ENCODE peak calls at places on chromosomes 16 and 17, in ten cellular contexts. U is CD4-positive, CD25-positive, alpha-beta regulatory T cell; I is heart left ventricle; A is choroid plexus epithelial cell; F is cardiac fibroblast; Z is right cardiac atrium; O is K562; L is OCI-LY7; V is left ventricle myocardium inferior; R is cardiac muscle cell. B is an unnamed sample.

GRCh38 chr17:82281502-82282238 is 8.2 kb upstream of the CSNK1D start:
- DNase-seq in Z (no peak), O (no peak), A (no peak), L (no peak), F (peak), U (no peak), R (no peak), I (no peak), V (no peak), B (no peak)

GRCh38 chr16:81567987-81568748 is 123.6 kb downstream of the CMIP start:
- DNase-seq in Z (peak), R (peak), F (peak), O (no peak), U (no peak), V (no peak), A (peak), I (peak), L (no peak), B (no peak)

GRCh38 chr17:82900741-82901140 is 60.9 kb upstream of the ZNF750 start:
- DNase-seq in Z (no peak), O (no peak), I (no peak), V (no peak), F (no peak), R (no peak), A (peak), U (no peak), L (no peak), B (no peak)

GRCh38 chr17:57369509-57369945 is 113.2 kb downstream of the MSI2 start:
- DNase-seq in L (no peak), Z (no peak), A (peak), R (peak), V (no peak), O (no peak), U (no peak), I (no peak), F (peak), B (no peak)

GRCh38 chr16:57721765-57722499 is 13.6 kb upstream of the KATNB1 start:
- DNase-seq in U (no peak), I (no peak), Z (no peak), L (no peak), R (no peak), A (no peak), F (no peak), O (no peak), V (no peak), B (no peak)

GRCh38 chr16:30656974-30657865 is 1.0 kb upstream of the FBRS start:
- DNase-seq in R (no peak), L (no peak), O (no peak), I (no peak), A (no peak), V (no peak), Z (no peak), F (no peak), U (no peak), B (no peak)

GRCh38 chr17:45108595-45109521 is 23.5 kb downstream of the PLCD3 start:
- DNase-seq in I (no peak), L (no peak), Z (no peak), A (no peak), R (no peak), O (no peak), V (no peak), U (no peak), F (no peak), B (no peak)

GRCh38 chr16:50857881-50858280 is 116.0 kb downstream of the CYLD start:
- DNase-seq in O (no peak), R (no peak), I (no peak), L (no peak), F (no peak), V (no peak), A (no peak), Z (no peak), U (no peak), B (no peak)

GRCh38 chr17:72516772-72517399 is 396.1 kb downstream of the SOX9 start:
- DNase-seq in I (peak), L (no peak), F (peak), Z (peak), O (no peak), A (peak), R (peak), U (no peak), V (no peak), B (no peak)

GRCh38 chr16:22397459-22397858 is 23.0 kb upstream of the CDR2 start:
- DNase-seq in O (no peak), U (no peak), F (peak), R (peak), L (no peak), Z (no peak), A (peak), I (no peak), V (no peak), B (no peak)

GRCh38 chr17:50556803-50557202 is 3.7 kb upstream of the CACNA1G start:
- DNase-seq in R (no peak), L (no peak), Z (peak), V (peak), F (no peak), O (no peak), U (no peak), I (peak), A (no peak), B (no peak)

GRCh38 chr16:79009911-79010310 is 590.6 kb downstream of the MAF start:
- DNase-seq in U (no peak), V (no peak), Z (no peak), F (no peak), R (no peak), A (no peak), I (no peak), L (no peak), O (no peak), B (no peak)

GRCh38 chr17:8935194-8935593 is 30.3 kb downstream of the PIK3R5 start:
- DNase-seq in V (no peak), F (no peak), U (no peak), Z (no peak), O (no peak), L (no peak), A (no peak), R (peak), I (no peak), B (no peak)

GRCh38 chr16:57633383-57634064 is 5.1 kb downstream of the ADGRG1 start:
- DNase-seq in R (no peak), O (no peak), L (no peak), F (no peak), A (no peak), I (no peak), V (no peak), Z (no peak), U (no peak), B (no peak)

GRCh38 chr16:69195371-69196029 is 8.5 kb downstream of the SNTB2 start:
- DNase-seq in Z (no peak), U (no peak), O (no peak), R (no peak), I (no peak), L (no peak), F (no peak), V (no peak), A (no peak), B (no peak)

GRCh38 chr17:50423553-50424159 is 2.4 kb upstream of the ACSF2 start:
- DNase-seq in R (peak), Z (peak), V (no peak), O (peak), A (peak), F (peak), L (peak), U (no peak), I (no peak), B (no peak)

GRCh38 chr16:50323335-50324011 is 45.3 kb downstream of the BRD7 start:
- DNase-seq in Z (no peak), A (peak), F (peak), R (peak), L (no peak), U (no peak), V (no peak), I (no peak), O (no peak), B (no peak)

GRCh38 chr16:67236551-67237395 is 9.8 kb downstream of the TMEM208 start:
- DNase-seq in U (peak), Z (peak), I (peak), O (peak), V (no peak), R (peak), F (peak), A (peak), L (peak), B (peak)

GRCh38 chr16:1612320-1613111 is at the start of gene CRAMP1:
- DNase-seq in Z (peak), F (no peak), V (no peak), L (peak), R (peak), I (peak), U (no peak), O (no peak), A (peak), B (no peak)

GRCh38 chr17:36761203-36761945 is 160.0 kb downstream of the MRM1 start:
- DNase-seq in F (no peak), V (no peak), U (no peak), Z (no peak), L (no peak), I (no peak), R (no peak), A (no peak), O (no peak), B (no peak)

GRCh38 chr17:61570118-61570517 is 20.9 kb downstream of the NACA2 start:
- DNase-seq in F (peak), V (no peak), R (peak), A (peak), I (no peak), U (no peak), O (no peak), Z (no peak), L (peak), B (no peak)

GRCh38 chr16:4388275-4389021 is 16.8 kb downstream of the VASN start:
- DNase-seq in F (peak), Z (peak), A (peak), V (peak), U (no peak), R (no peak), I (peak), L (no peak), O (no peak), B (no peak)

GRCh38 chr16:7449808-7450207 is 117.2 kb downstream of the RBFOX1 start:
- DNase-seq in O (no peak), Z (no peak), I (no peak), V (no peak), F (no peak), R (no peak), A (no peak), U (no peak), L (no peak), B (no peak)

GRCh38 chr17:74759243-74759801 is 10.9 kb downstream of the NHERF1 start:
- DNase-seq in L (peak), A (no peak), O (no peak), V (no peak), Z (no peak), U (peak), I (no peak), F (no peak), R (no peak), B (no peak)

DNA sequence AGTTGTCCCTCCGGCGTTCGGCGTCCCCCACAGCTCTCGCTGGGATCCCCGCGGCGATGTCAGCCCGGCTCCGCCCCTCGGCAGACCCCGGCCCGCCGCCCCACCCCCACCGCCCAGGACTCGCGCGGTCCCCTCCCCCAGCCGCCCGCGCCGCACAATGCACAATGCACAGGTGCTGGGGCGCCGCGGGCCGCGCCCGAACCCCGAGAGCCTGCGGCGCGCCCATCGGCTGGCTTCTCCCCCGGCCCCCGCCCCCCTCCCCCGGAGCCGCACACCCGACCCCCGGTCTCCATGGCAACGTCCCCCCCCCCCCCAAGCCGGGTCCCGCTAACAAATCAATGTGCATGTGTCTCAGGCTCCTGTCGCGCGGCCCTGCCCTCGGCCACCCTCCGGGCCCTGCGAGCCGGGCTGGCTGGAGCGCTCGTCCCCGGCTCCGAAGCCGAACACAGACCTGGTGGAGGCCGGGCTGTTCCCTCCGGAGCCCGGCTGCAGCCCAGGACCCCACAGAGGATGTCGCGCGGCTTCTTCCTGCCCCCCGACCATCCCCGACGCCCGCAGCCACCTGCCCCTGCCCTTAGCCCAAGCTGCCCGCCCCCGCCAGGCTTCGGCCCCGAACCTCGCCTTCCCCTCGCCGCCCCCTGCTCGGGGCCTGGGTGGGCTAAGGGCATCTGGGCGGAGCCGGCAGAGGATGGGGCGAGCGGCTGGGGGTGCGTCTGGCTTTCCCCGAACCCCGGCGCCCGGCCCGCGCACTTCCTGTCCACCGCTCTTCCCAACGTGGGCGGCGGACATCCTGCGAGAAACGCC is 817 bp upstream of the CBX8 start:
- DNase-seq in A (no peak), U (no peak), I (no peak), Z (no peak), R (no peak), F (no peak), L (peak), V (no peak), O (peak), B (no peak)
- H3K4me3 ChIP-seq in A (peak), U (no peak), I (peak), Z (peak), R (peak), F (peak), L (peak), V (peak), O (peak), B (peak)

DNA sequence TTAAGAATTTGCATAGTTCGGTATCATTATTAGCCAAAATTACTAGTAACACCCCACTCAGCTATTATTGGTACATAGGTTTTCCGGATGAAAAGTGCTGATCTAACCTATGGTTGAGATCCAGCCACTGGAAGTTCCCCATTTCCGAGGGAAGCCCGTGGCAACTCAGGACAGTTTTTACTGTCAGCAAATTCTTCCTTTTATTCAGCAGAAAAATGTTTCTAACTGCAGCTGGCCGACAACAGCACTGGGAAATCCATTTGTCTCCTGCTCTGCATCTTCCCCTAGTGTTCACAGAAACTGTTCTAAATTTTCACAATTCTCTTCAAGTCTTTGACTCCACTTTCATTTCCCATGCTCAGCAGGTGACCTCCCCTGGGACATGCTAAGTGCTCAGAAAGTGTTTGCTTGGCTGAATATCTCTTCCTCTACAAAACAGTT is 15.6 kb upstream of the MMD start:
- DNase-seq in Z (no peak), L (peak), F (no peak), O (no peak), V (no peak), U (no peak), I (no peak), R (no peak), A (peak), B (no peak)
- H3K4me3 ChIP-seq in Z (no peak), L (peak), F (no peak), O (no peak), V (no peak), U (no peak), I (no peak), R (no peak), A (no peak), B (no peak)

GRCh38 chr17:78140169-78141051 is 5.8 kb upstream of the C17orf99 start:
- DNase-seq in A (peak), Z (peak), U (peak), I (peak), R (peak), L (peak), O (peak), V (peak), F (peak), B (peak)
- H3K4me3 ChIP-seq in A (no peak), Z (no peak), U (no peak), I (no peak), R (no peak), L (no peak), O (peak), V (no peak), F (no peak), B (no peak)

GRCh38 chr16:47644661-47645060 is 183.5 kb downstream of the PHKB start:
- DNase-seq in A (peak), O (no peak), I (no peak), U (no peak), Z (no peak), V (no peak), L (no peak), R (peak), F (peak), B (no peak)
- H3K4me3 ChIP-seq in A (no peak), O (no peak), I (no peak), U (no peak), Z (no peak), V (no peak), L (no peak), R (no peak), F (no peak), B (no peak)

DNA sequence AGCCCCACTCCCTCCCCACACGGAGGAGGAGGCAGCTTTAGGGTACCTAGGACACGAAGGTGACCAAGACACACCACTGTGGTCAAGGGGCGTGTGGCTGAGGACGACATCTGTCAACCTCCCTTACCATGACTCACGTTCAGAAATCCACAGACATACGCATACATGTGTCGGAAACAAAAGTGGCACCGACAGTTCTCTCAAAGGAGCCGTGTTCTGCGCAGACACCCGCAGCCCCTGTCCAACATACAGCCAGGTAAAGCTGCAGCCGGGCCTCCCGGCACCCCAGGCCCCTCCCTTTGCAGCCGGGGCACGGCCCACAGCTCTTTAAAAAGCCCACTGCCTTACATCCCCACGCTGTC is 40.4 kb upstream of the KLHDC4 start:
- DNase-seq in A (peak), U (no peak), V (no peak), R (no peak), I (no peak), F (no peak), O (peak), Z (no peak), L (no peak), B (no peak)
- H3K4me3 ChIP-seq in A (peak), U (peak), V (peak), R (no peak), I (peak), F (peak), O (no peak), Z (peak), L (peak), B (peak)